ENCODE peak calls at places on chromosomes 7 and 10, in seven cellular contexts. B is colonic mucosa, Y is natural killer cell, O is lower leg skin, L is adrenal gland, R is glutamatergic neuron, V is GM10248. F is an unnamed sample.

GRCh38 chr10:1109795-1110673 is 53.8 kb downstream of the WDR37 start:
- DNase-seq in B (peak; percentile 72), Y (peak; percentile 56), O (no peak), L (peak; percentile 86), R (peak; percentile 85), V (peak; percentile 75), F (peak; percentile 81)

GRCh38 chr7:515628-516027 is 4.0 kb downstream of the PDGFA start:
- DNase-seq in B (no peak), Y (no peak), O (no peak), L (no peak), R (no peak), V (no peak), F (no peak)

GRCh38 chr7:43868681-43869017 is 668 bp downstream of the MRPS24 start:
- DNase-seq in B (no peak), Y (no peak), O (no peak), L (no peak), R (no peak), V (no peak), F (no peak)

GRCh38 chr7:37656913-37657530 is 26.5 kb upstream of the GPR141 start:
- DNase-seq in B (no peak), Y (no peak), O (no peak), L (no peak), R (no peak), V (no peak), F (no peak)

GRCh38 chr7:44607141-44608068 is 978 bp downstream of the OGDH start:
- DNase-seq in B (no peak), Y (no peak), O (no peak), L (no peak), R (no peak), V (no peak), F (no peak)

GRCh38 chr7:121604627-121605296 is 208.7 kb upstream of the FAM3C start:
- DNase-seq in B (no peak), Y (no peak), O (no peak), L (peak; percentile 52), R (no peak), V (no peak), F (no peak)

GRCh38 chr7:47513741-47514241 is 68.1 kb downstream of the TNS3 start:
- DNase-seq in B (peak; percentile 33), Y (no peak), O (no peak), L (peak; percentile 77), R (no peak), V (no peak), F (peak; percentile 86)

GRCh38 chr7:93115796-93116195 is 2.0 kb downstream of the SAMD9 start:
- DNase-seq in B (no peak), Y (no peak), O (no peak), L (no peak), R (no peak), V (no peak), F (peak; percentile 62)

GRCh38 chr7:2708041-2708440 is 20.0 kb downstream of the AMZ1 start:
- DNase-seq in B (no peak), Y (no peak), O (no peak), L (no peak), R (no peak), V (no peak), F (no peak)

GRCh38 chr10:112767156-112767555 is 182.9 kb upstream of the TCF7L2 start:
- DNase-seq in B (no peak), Y (no peak), O (no peak), L (no peak), R (no peak), V (no peak), F (no peak)

GRCh38 chr7:75038508-75038907 is 35.1 kb downstream of the RCC1L start:
- DNase-seq in B (no peak), Y (no peak), O (no peak), L (no peak), R (no peak), V (no peak), F (no peak)

GRCh38 chr7:99984593-99984992 is 8.8 kb upstream of the AZGP1 start:
- DNase-seq in B (no peak), Y (no peak), O (no peak), L (no peak), R (no peak), V (no peak), F (no peak)

GRCh38 chr7:84216477-84216876 is 21.9 kb upstream of the SEMA3A start:
- DNase-seq in B (no peak), Y (no peak), O (no peak), L (no peak), R (no peak), V (no peak), F (peak; percentile 43)

GRCh38 chr10:56449770-56450169 is 88.7 kb upstream of the ZWINT start:
- DNase-seq in B (no peak), Y (no peak), O (no peak), L (no peak), R (no peak), V (no peak), F (no peak)
- TF ChIP-seq CTCF in B (no peak), Y (no peak), O (no peak), L (no peak), R (peak; percentile 51), V (no peak), F (peak; percentile 14)

DNA sequence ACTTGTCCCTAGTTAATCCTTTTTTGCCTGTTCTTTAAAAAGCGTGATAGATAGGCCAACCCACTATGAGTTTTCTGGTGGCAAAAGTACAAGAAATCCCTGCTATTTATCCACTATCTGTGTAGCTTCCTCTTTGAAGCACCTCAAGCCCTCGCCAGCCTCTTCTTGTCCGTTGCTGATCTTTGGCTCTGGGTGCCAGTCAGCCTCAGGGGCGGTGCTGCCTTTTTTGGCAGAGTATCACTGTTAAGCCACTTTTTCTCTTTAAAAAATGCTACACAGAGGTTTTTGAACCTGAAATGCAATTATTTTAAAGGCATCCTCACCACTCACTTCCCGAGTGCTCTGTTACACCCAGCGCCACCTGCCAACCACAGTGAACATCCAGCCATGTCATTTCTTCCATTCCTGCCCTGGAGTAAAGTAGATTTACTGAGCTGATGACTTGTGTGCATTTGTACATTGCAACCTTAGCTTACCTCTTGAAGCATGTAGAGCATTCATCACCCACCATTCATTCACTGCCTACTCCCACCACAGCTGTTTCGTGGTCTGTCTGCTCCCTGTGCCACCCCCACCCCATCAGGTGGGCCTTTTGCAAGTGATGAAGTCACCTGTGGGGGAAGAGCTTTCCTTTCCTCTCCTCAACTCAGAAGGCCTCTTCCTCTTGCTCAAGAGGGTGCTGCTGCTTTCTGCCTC is 414.2 kb upstream of the GALNT17 start:
- DNase-seq in B (no peak), Y (no peak), O (no peak), L (no peak), R (no peak), V (no peak), F (no peak)
- TF ChIP-seq CTCF in B (no peak), Y (no peak), O (no peak), L (no peak), R (no peak), V (no peak), F (no peak)

GRCh38 chr7:24992314-24992713 is 12.3 kb upstream of the OSBPL3 start:
- DNase-seq in B (no peak), Y (no peak), O (no peak), L (no peak), R (no peak), V (no peak), F (no peak)

GRCh38 chr7:24987331-24987842 is 7.4 kb upstream of the OSBPL3 start:
- DNase-seq in B (no peak), Y (no peak), O (no peak), L (no peak), R (no peak), V (no peak), F (no peak)

GRCh38 chr7:24995466-24995865 is 15.5 kb upstream of the OSBPL3 start:
- DNase-seq in B (no peak), Y (no peak), O (no peak), L (no peak), R (no peak), V (no peak), F (no peak)

GRCh38 chr7:24991333-24991732 is 11.4 kb upstream of the OSBPL3 start:
- DNase-seq in B (no peak), Y (no peak), O (no peak), L (no peak), R (no peak), V (no peak), F (no peak)
- TF ChIP-seq CTCF in B (no peak), Y (no peak), O (no peak), L (no peak), R (no peak), V (no peak), F (no peak)

DNA sequence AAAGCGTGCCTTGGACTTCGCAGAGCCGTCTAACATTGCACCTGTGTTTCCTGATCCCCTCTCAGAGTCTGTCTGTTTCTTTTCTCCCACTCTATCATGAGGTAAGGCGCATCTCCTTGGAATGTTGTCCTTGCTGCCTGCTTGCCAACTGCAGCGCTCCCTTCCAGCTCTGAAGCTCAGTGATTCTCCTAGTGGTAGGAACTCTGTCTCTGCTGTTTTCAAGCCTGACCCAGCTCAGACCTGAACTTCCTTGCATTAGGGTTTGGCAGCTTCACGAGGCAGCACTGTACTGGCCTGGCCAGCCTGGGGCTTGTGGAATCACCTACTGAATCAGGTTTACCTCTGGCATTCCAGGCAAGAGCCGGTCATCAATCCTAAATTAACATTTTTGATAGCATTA is 123.9 kb downstream of the CREB5 start:
- DNase-seq in B (no peak), Y (no peak), O (no peak), L (no peak), R (no peak), V (no peak), F (peak; percentile 24)
- TF ChIP-seq CTCF in B (no peak), Y (no peak), O (no peak), L (peak; percentile 14), R (no peak), V (no peak), F (peak; percentile 38)

DNA sequence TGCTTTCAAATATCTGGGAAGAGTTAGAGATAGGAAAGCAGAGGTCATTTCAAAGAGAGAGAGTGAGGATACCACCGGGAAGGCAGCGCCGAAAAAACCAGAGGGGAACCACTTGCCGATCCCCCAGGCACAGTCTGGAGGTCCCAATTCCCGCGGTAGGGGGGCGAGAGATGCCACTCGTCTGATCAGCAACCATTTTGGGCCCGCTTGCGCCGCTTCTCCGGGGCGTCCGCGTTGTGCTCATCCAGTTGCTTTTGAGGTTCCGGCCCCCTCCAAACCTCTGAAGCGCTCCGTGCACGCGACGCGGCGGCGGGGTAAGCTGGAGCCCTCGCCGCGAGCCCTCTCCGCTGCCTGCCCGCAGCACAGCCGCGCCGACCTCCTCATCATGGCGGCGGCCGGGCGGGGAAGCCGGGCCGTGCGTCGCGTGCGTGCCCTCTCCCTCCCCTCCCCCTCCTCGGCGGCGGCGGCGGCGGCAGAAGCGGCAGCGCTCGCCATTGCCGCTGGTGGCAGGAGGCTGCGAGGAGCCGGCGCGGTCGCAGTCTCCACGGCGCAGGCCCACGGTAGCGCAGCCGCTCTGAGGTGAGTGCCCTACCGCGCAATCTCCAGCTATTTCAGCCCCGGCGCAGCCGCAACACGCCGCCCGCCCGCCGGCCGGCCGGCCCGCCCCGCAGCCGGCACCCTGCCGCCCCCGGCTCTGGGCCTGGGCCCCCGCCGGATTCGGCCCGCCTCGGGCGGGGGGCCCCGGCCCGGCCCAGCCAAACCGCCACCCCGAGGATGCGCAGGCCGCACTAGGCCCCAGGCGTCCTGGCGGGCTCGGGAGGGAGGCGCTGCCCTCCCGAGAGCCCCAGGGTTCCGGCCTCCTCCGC is at the start of gene NRF1:
- DNase-seq in B (peak; percentile 86), Y (peak; percentile 92), O (peak; percentile 79), L (peak; percentile 94), R (peak; percentile 95), V (peak; percentile 88), F (peak; percentile 85)
- TF ChIP-seq CTCF in B (no peak), Y (no peak), O (no peak), L (peak; percentile 23), R (peak; percentile 5), V (no peak), F (no peak)